ENCODE peak calls at places on chromosomes 13 and 19, in five cellular contexts. One of them, this sample, is unnamed. For H3K4me1, the result is how much of the 10 kb centered on the place peaks cover.

GRCh38 chr19:30302076-30302475 is 70.1 kb upstream of the ZNF536 start:
- DNase-seq in CD8-positive, alpha-beta memory T cell: no peak
- DNase-seq in cardiac muscle cell: no peak
- DNase-seq in OCI-LY7: no peak
- DNase-seq in ascending aorta: peak
- DNase-seq in this sample: no peak

GRCh38 chr13:80141114-80141849 is 199.6 kb downstream of the SPRY2 start:
- DNase-seq in cardiac muscle cell: peak
- DNase-seq in CD8-positive, alpha-beta memory T cell: no peak
- DNase-seq in ascending aorta: peak
- DNase-seq in OCI-LY7: no peak
- DNase-seq in this sample: no peak

GRCh38 chr13:28719227-28719562 is 425 bp upstream of the SLC46A3 start:
- DNase-seq in cardiac muscle cell: no peak
- DNase-seq in ascending aorta: no peak
- DNase-seq in CD8-positive, alpha-beta memory T cell: no peak
- DNase-seq in OCI-LY7: no peak
- DNase-seq in this sample: no peak

GRCh38 chr13:28349901-28350654 is 144.8 kb downstream of the FLT1 start:
- DNase-seq in cardiac muscle cell: peak
- DNase-seq in ascending aorta: no peak
- DNase-seq in CD8-positive, alpha-beta memory T cell: no peak
- DNase-seq in OCI-LY7: no peak
- DNase-seq in this sample: no peak

GRCh38 chr13:114145256-114145655 is 12.8 kb upstream of the RASA3 start:
- DNase-seq in OCI-LY7: peak
- DNase-seq in ascending aorta: peak
- DNase-seq in cardiac muscle cell: no peak
- DNase-seq in CD8-positive, alpha-beta memory T cell: peak
- DNase-seq in this sample: no peak

GRCh38 chr13:110624766-110625756 is 9.7 kb downstream of the NAXD start:
- DNase-seq in OCI-LY7: no peak
- DNase-seq in CD8-positive, alpha-beta memory T cell: no peak
- DNase-seq in cardiac muscle cell: no peak
- DNase-seq in ascending aorta: no peak
- DNase-seq in this sample: peak

GRCh38 chr13:52980695-52981094 is 47.9 kb upstream of the OLFM4 start:
- DNase-seq in OCI-LY7: no peak
- DNase-seq in CD8-positive, alpha-beta memory T cell: no peak
- DNase-seq in ascending aorta: no peak
- DNase-seq in cardiac muscle cell: no peak
- DNase-seq in this sample: no peak

GRCh38 chr13:113150545-113151365 is 7.7 kb upstream of the PROZ start:
- DNase-seq in ascending aorta: peak
- DNase-seq in cardiac muscle cell: no peak
- DNase-seq in OCI-LY7: no peak
- DNase-seq in CD8-positive, alpha-beta memory T cell: no peak
- DNase-seq in this sample: no peak

GRCh38 chr13:85286081-85286480 is 513.1 kb downstream of the SLITRK6 start:
- DNase-seq in cardiac muscle cell: no peak
- DNase-seq in CD8-positive, alpha-beta memory T cell: no peak
- DNase-seq in OCI-LY7: no peak
- DNase-seq in ascending aorta: no peak
- DNase-seq in this sample: no peak

GRCh38 chr19:46646402-46646801 is 10.4 kb upstream of the GNG8 start:
- DNase-seq in ascending aorta: no peak
- DNase-seq in OCI-LY7: no peak
- DNase-seq in CD8-positive, alpha-beta memory T cell: no peak
- DNase-seq in cardiac muscle cell: no peak
- DNase-seq in this sample: no peak

GRCh38 chr13:100646030-100646673 is 28.4 kb downstream of the TMTC4 start:
- DNase-seq in cardiac muscle cell: peak
- DNase-seq in OCI-LY7: no peak
- DNase-seq in ascending aorta: no peak
- DNase-seq in CD8-positive, alpha-beta memory T cell: no peak
- DNase-seq in this sample: no peak

GRCh38 chr13:43232866-43233265 is 209.5 kb downstream of the DNAJC15 start:
- DNase-seq in cardiac muscle cell: no peak
- DNase-seq in ascending aorta: no peak
- DNase-seq in CD8-positive, alpha-beta memory T cell: no peak
- DNase-seq in OCI-LY7: no peak
- DNase-seq in this sample: no peak

GRCh38 chr19:3160219-3160618 is 18.4 kb upstream of the S1PR4 start:
- DNase-seq in OCI-LY7: no peak
- DNase-seq in ascending aorta: no peak
- DNase-seq in cardiac muscle cell: no peak
- DNase-seq in CD8-positive, alpha-beta memory T cell: no peak
- DNase-seq in this sample: no peak

GRCh38 chr19:15550847-15551182 is 42.5 kb downstream of the CYP4F22 start:
- DNase-seq in CD8-positive, alpha-beta memory T cell: no peak
- DNase-seq in OCI-LY7: no peak
- DNase-seq in cardiac muscle cell: no peak
- DNase-seq in ascending aorta: no peak
- DNase-seq in this sample: no peak

GRCh38 chr13:99301913-99302636 is 5.1 kb downstream of the GPR183 start:
- DNase-seq in ascending aorta: no peak
- DNase-seq in OCI-LY7: no peak
- DNase-seq in CD8-positive, alpha-beta memory T cell: no peak
- DNase-seq in cardiac muscle cell: no peak
- DNase-seq in this sample: no peak

GRCh38 chr13:99302637-99303505 is 4.3 kb downstream of the GPR183 start:
- DNase-seq in cardiac muscle cell: no peak
- DNase-seq in OCI-LY7: no peak
- DNase-seq in CD8-positive, alpha-beta memory T cell: no peak
- DNase-seq in ascending aorta: no peak
- DNase-seq in this sample: no peak

GRCh38 chr13:99303863-99304521 is 3.2 kb downstream of the GPR183 start:
- DNase-seq in ascending aorta: no peak
- DNase-seq in OCI-LY7: no peak
- DNase-seq in CD8-positive, alpha-beta memory T cell: peak
- DNase-seq in cardiac muscle cell: no peak
- DNase-seq in this sample: no peak

GRCh38 chr13:99299545-99300341 is 7.5 kb downstream of the GPR183 start:
- DNase-seq in ascending aorta: no peak
- DNase-seq in CD8-positive, alpha-beta memory T cell: no peak
- DNase-seq in OCI-LY7: no peak
- DNase-seq in cardiac muscle cell: no peak
- DNase-seq in this sample: no peak

GRCh38 chr13:99301056-99301838 is 6.0 kb downstream of the GPR183 start:
- DNase-seq in OCI-LY7: no peak
- DNase-seq in ascending aorta: no peak
- DNase-seq in cardiac muscle cell: no peak
- DNase-seq in CD8-positive, alpha-beta memory T cell: no peak
- DNase-seq in this sample: no peak
- H3K4me3 ChIP-seq in OCI-LY7: no peak
- H3K4me3 ChIP-seq in ascending aorta: no peak
- H3K4me3 ChIP-seq in cardiac muscle cell: no peak
- H3K4me3 ChIP-seq in CD8-positive, alpha-beta memory T cell: peak
- H3K4me3 ChIP-seq in this sample: no peak

GRCh38 chr19:53864308-53864836 is 3.3 kb upstream of the MYADM start:
- DNase-seq in ascending aorta: no peak
- DNase-seq in OCI-LY7: no peak
- DNase-seq in CD8-positive, alpha-beta memory T cell: no peak
- DNase-seq in cardiac muscle cell: no peak
- DNase-seq in this sample: no peak
- H3K4me1 ChIP-seq in ascending aorta: under half
- H3K4me1 ChIP-seq in OCI-LY7: under half
- H3K4me1 ChIP-seq in CD8-positive, alpha-beta memory T cell: under half
- H3K4me1 ChIP-seq in cardiac muscle cell: under half
- H3K4me1 ChIP-seq in this sample: under half

GRCh38 chr19:973726-974563 is 10.2 kb upstream of the WDR18 start:
- DNase-seq in OCI-LY7: no peak
- DNase-seq in ascending aorta: no peak
- DNase-seq in cardiac muscle cell: no peak
- DNase-seq in CD8-positive, alpha-beta memory T cell: no peak
- DNase-seq in this sample: no peak

GRCh38 chr19:971795-972194 is 12.3 kb upstream of the WDR18 start:
- DNase-seq in CD8-positive, alpha-beta memory T cell: no peak
- DNase-seq in OCI-LY7: no peak
- DNase-seq in ascending aorta: no peak
- DNase-seq in cardiac muscle cell: no peak
- DNase-seq in this sample: no peak

GRCh38 chr19:972281-972680 is 11.9 kb upstream of the WDR18 start:
- DNase-seq in ascending aorta: no peak
- DNase-seq in CD8-positive, alpha-beta memory T cell: no peak
- DNase-seq in cardiac muscle cell: no peak
- DNase-seq in OCI-LY7: no peak
- DNase-seq in this sample: no peak

GRCh38 chr19:974564-975257 is 9.4 kb upstream of the WDR18 start:
- DNase-seq in cardiac muscle cell: no peak
- DNase-seq in CD8-positive, alpha-beta memory T cell: peak
- DNase-seq in OCI-LY7: no peak
- DNase-seq in ascending aorta: no peak
- DNase-seq in this sample: no peak

DNA sequence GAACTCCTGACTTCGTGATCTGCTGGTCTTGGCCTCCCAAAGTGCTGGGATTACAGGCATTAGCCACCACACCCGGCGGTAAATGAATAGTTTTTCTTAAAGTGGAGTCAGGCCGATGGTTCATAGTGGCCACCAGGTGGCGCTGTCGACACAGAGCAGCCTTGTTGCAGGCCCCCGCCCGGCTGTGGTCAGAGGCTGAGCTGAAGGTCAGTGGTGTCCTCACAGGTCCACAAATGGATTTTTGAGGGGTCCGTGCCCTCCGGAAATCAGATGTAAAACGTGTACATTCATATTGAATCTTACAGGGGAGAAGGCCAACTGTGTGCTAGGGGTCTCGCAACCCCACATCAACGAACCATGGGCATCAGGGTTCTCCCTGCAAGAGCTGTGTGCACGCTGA is 13.4 kb upstream of the WDR18 start:
- DNase-seq in CD8-positive, alpha-beta memory T cell: no peak
- DNase-seq in OCI-LY7: no peak
- DNase-seq in ascending aorta: no peak
- DNase-seq in cardiac muscle cell: no peak
- DNase-seq in this sample: no peak
- H3K27ac ChIP-seq in CD8-positive, alpha-beta memory T cell: no peak
- H3K27ac ChIP-seq in OCI-LY7: no peak
- H3K27ac ChIP-seq in ascending aorta: no peak
- H3K27ac ChIP-seq in cardiac muscle cell: no peak
- H3K27ac ChIP-seq in this sample: no peak

DNA sequence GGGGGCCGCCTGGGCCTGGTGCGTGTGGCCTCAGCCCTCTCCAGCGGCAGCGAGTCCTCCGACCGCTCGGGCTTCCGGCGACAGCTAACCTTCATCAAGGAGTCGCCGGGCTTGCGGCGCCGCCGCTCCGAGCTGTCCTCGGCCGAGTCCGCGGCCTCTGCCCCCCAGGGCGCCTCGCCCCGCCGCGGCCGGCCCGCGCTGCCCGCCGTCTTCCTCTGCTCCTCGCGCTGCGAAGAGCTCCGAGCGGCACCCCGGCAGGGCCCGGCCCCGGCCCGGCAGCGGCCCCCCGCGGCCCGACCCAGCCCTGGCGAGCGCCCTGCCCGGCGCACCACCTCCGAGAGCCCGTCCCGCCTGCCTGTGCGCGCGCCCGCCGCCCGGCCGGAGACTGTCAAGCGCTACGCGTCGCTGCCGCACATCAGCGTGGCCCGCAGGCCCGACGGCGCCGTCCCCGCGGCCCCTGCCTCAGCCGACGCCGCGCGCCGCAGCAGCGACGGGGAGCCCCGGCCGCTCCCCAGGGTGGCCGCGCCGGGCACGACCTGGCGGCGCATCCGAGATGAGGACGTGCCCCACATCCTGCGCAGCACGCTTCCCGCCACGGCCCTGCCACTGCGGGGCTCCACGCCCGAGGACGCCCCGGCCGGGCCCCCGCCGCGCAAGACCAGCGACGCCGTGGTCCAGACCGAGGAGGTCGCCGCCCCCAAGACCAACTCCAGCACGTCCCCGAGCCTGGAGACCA is 9.6 kb downstream of the C19orf25 start:
- DNase-seq in ascending aorta: no peak
- DNase-seq in cardiac muscle cell: peak
- DNase-seq in OCI-LY7: no peak
- DNase-seq in CD8-positive, alpha-beta memory T cell: no peak
- DNase-seq in this sample: peak
- H3K4me3 ChIP-seq in ascending aorta: peak
- H3K4me3 ChIP-seq in cardiac muscle cell: peak
- H3K4me3 ChIP-seq in OCI-LY7: no peak
- H3K4me3 ChIP-seq in CD8-positive, alpha-beta memory T cell: no peak
- H3K4me3 ChIP-seq in this sample: peak

GRCh38 chr19:7595466-7596133 is at the start of gene CAMSAP3:
- DNase-seq in OCI-LY7: peak
- DNase-seq in ascending aorta: no peak
- DNase-seq in cardiac muscle cell: peak
- DNase-seq in CD8-positive, alpha-beta memory T cell: no peak
- DNase-seq in this sample: peak
- H3K4me1 ChIP-seq in OCI-LY7: under half
- H3K4me1 ChIP-seq in ascending aorta: under half
- H3K4me1 ChIP-seq in cardiac muscle cell: under half
- H3K4me1 ChIP-seq in CD8-positive, alpha-beta memory T cell: under half
- H3K4me1 ChIP-seq in this sample: under half

GRCh38 chr13:31891472-31891871 is 140.1 kb upstream of the FRY start:
- DNase-seq in CD8-positive, alpha-beta memory T cell: no peak
- DNase-seq in cardiac muscle cell: peak
- DNase-seq in OCI-LY7: no peak
- DNase-seq in ascending aorta: no peak
- DNase-seq in this sample: no peak
- H3K27ac ChIP-seq in CD8-positive, alpha-beta memory T cell: no peak
- H3K27ac ChIP-seq in cardiac muscle cell: peak
- H3K27ac ChIP-seq in OCI-LY7: no peak
- H3K27ac ChIP-seq in ascending aorta: peak
- H3K27ac ChIP-seq in this sample: no peak

GRCh38 chr19:21603431-21604153 is 98.2 kb downstream of the ZNF429 start:
- DNase-seq in cardiac muscle cell: peak
- DNase-seq in OCI-LY7: no peak
- DNase-seq in CD8-positive, alpha-beta memory T cell: no peak
- DNase-seq in ascending aorta: no peak
- DNase-seq in this sample: no peak
- H3K4me3 ChIP-seq in cardiac muscle cell: no peak
- H3K4me3 ChIP-seq in OCI-LY7: peak
- H3K4me3 ChIP-seq in CD8-positive, alpha-beta memory T cell: peak
- H3K4me3 ChIP-seq in ascending aorta: peak
- H3K4me3 ChIP-seq in this sample: peak

GRCh38 chr13:22311734-22312404 is 641.0 kb downstream of the FGF9 start:
- DNase-seq in CD8-positive, alpha-beta memory T cell: no peak
- DNase-seq in cardiac muscle cell: no peak
- DNase-seq in OCI-LY7: no peak
- DNase-seq in ascending aorta: peak
- DNase-seq in this sample: no peak
- H3K4me1 ChIP-seq in CD8-positive, alpha-beta memory T cell: under half
- H3K4me1 ChIP-seq in cardiac muscle cell: under half
- H3K4me1 ChIP-seq in OCI-LY7: under half
- H3K4me1 ChIP-seq in ascending aorta: under half
- H3K4me1 ChIP-seq in this sample: under half

GRCh38 chr13:94154362-94154761 is 325.1 kb downstream of the DCT start:
- DNase-seq in ascending aorta: peak
- DNase-seq in CD8-positive, alpha-beta memory T cell: no peak
- DNase-seq in cardiac muscle cell: no peak
- DNase-seq in OCI-LY7: no peak
- DNase-seq in this sample: no peak
- H3K27ac ChIP-seq in ascending aorta: no peak
- H3K27ac ChIP-seq in CD8-positive, alpha-beta memory T cell: no peak
- H3K27ac ChIP-seq in cardiac muscle cell: no peak
- H3K27ac ChIP-seq in OCI-LY7: no peak
- H3K27ac ChIP-seq in this sample: no peak